ENCODE peak calls at places on chromosome 4, in nine cellular contexts. S is hypothalamus, B is immature natural killer cell, L is NCI-H524, G is NCI-H2029, Z is astrocyte of the cerebellum, H is iris pigment epithelial cell, A is fibroblast of the conjunctiva, N is right cardiac atrium. J is an unnamed sample.

GRCh38 chr4:31365006-31365690 is 645.0 kb downstream of the PCDH7 start:
- DNase-seq in S (no peak), B (no peak), L (no peak), G (peak), Z (no peak), H (peak), A (no peak), N (no peak), J (no peak)

GRCh38 chr4:70818173-70818856 is 21.4 kb downstream of the GRSF1 start:
- DNase-seq in S (no peak), B (no peak), L (no peak), G (no peak), Z (no peak), H (no peak), A (no peak), N (no peak), J (no peak)

GRCh38 chr4:174318829-174319764 is 35.4 kb downstream of the CEP44 start:
- DNase-seq in S (no peak), B (peak), L (peak), G (no peak), Z (no peak), H (peak), A (no peak), N (no peak), J (no peak)

GRCh38 chr4:10089346-10089745 is 27.3 kb downstream of the WDR1 start:
- DNase-seq in S (no peak), B (no peak), L (no peak), G (no peak), Z (no peak), H (no peak), A (no peak), N (peak), J (no peak)

GRCh38 chr4:69832326-69833030 is 27.5 kb downstream of the SULT1E1 start:
- DNase-seq in S (no peak), B (no peak), L (no peak), G (no peak), Z (no peak), H (no peak), A (no peak), N (no peak), J (no peak)

GRCh38 chr4:101067383-101067782 is 279.9 kb downstream of the PPP3CA start:
- DNase-seq in S (no peak), B (no peak), L (no peak), G (no peak), Z (no peak), H (peak), A (peak), N (no peak), J (no peak)

GRCh38 chr4:150078041-150078995 is at the start of gene DCLK2:
- DNase-seq in S (peak), B (no peak), L (peak), G (peak), Z (peak), H (peak), A (peak), N (peak), J (peak)

GRCh38 chr4:129526812-129527211 is 430.9 kb downstream of the C4orf33 start:
- DNase-seq in S (no peak), B (no peak), L (peak), G (no peak), Z (no peak), H (no peak), A (no peak), N (no peak), J (no peak)

GRCh38 chr4:155777971-155778710 is 19.3 kb downstream of the GUCY1B1 start:
- DNase-seq in S (no peak), B (no peak), L (no peak), G (no peak), Z (no peak), H (peak), A (peak), N (no peak), J (no peak)

GRCh38 chr4:53671757-53672156 is 80.5 kb upstream of the LNX1 start:
- DNase-seq in S (no peak), B (no peak), L (peak), G (peak), Z (no peak), H (no peak), A (no peak), N (no peak), J (no peak)

GRCh38 chr4:40327340-40327739 is 7.8 kb upstream of the CHRNA9 start:
- DNase-seq in S (no peak), B (no peak), L (no peak), G (no peak), Z (no peak), H (no peak), A (no peak), N (no peak), J (no peak)